ENCODE peak calls at places on chromosomes 2 and 18, in five cellular contexts. One of them, this sample, is unnamed.

GRCh38 chr18:38698108-38698507 is 1132.5 kb upstream of the CELF4 start:
- DNase-seq in ascending aorta: no peak
- DNase-seq in effector memory CD4-positive, alpha-beta T cell: no peak
- DNase-seq in heart left ventricle: no peak
- DNase-seq in CD4-positive, alpha-beta T cell: no peak
- DNase-seq in this sample: no peak

GRCh38 chr18:76451475-76452331 is 43.3 kb downstream of the ZNF516 start:
- DNase-seq in CD4-positive, alpha-beta T cell: no peak
- DNase-seq in effector memory CD4-positive, alpha-beta T cell: no peak
- DNase-seq in heart left ventricle: peak; percentile 32
- DNase-seq in ascending aorta: peak; percentile 62
- DNase-seq in this sample: no peak

GRCh38 chr2:64595397-64596160 is 58.1 kb downstream of the SERTAD2 start:
- DNase-seq in heart left ventricle: no peak
- DNase-seq in ascending aorta: no peak
- DNase-seq in CD4-positive, alpha-beta T cell: no peak
- DNase-seq in effector memory CD4-positive, alpha-beta T cell: no peak
- DNase-seq in this sample: no peak

GRCh38 chr18:64409511-64409910 is 260.6 kb upstream of the LINC00305 start:
- DNase-seq in effector memory CD4-positive, alpha-beta T cell: no peak
- DNase-seq in ascending aorta: no peak
- DNase-seq in heart left ventricle: no peak
- DNase-seq in CD4-positive, alpha-beta T cell: no peak
- DNase-seq in this sample: no peak

GRCh38 chr2:75199428-75200011 is at the start of gene TACR1:
- DNase-seq in effector memory CD4-positive, alpha-beta T cell: peak; percentile 21
- DNase-seq in ascending aorta: peak; percentile 83
- DNase-seq in CD4-positive, alpha-beta T cell: peak; percentile 14
- DNase-seq in heart left ventricle: peak; percentile 80
- DNase-seq in this sample: peak; percentile 41

GRCh38 chr18:49193252-49193651 is 242.5 kb upstream of the SMAD7 start:
- DNase-seq in heart left ventricle: no peak
- DNase-seq in CD4-positive, alpha-beta T cell: no peak
- DNase-seq in ascending aorta: no peak
- DNase-seq in effector memory CD4-positive, alpha-beta T cell: no peak
- DNase-seq in this sample: no peak

GRCh38 chr2:42928692-42929576 is 136.6 kb upstream of the HAAO start:
- DNase-seq in ascending aorta: no peak
- DNase-seq in CD4-positive, alpha-beta T cell: no peak
- DNase-seq in effector memory CD4-positive, alpha-beta T cell: no peak
- DNase-seq in heart left ventricle: peak; percentile 55
- DNase-seq in this sample: no peak

GRCh38 chr2:10931710-10932255 is 20.0 kb downstream of the KCNF1 start:
- DNase-seq in CD4-positive, alpha-beta T cell: no peak
- DNase-seq in heart left ventricle: peak; percentile 51
- DNase-seq in ascending aorta: no peak
- DNase-seq in effector memory CD4-positive, alpha-beta T cell: no peak
- DNase-seq in this sample: no peak

GRCh38 chr2:159484537-159484936 is 131.8 kb downstream of the BAZ2B start:
- DNase-seq in heart left ventricle: no peak
- DNase-seq in effector memory CD4-positive, alpha-beta T cell: no peak
- DNase-seq in ascending aorta: no peak
- DNase-seq in CD4-positive, alpha-beta T cell: no peak
- DNase-seq in this sample: no peak

GRCh38 chr2:183035298-183035953 is 2.8 kb downstream of the NCKAP1 start:
- DNase-seq in ascending aorta: no peak
- DNase-seq in heart left ventricle: no peak
- DNase-seq in effector memory CD4-positive, alpha-beta T cell: no peak
- DNase-seq in CD4-positive, alpha-beta T cell: no peak
- DNase-seq in this sample: no peak

GRCh38 chr18:36610716-36611115 is 218.1 kb downstream of the TPGS2 start:
- DNase-seq in heart left ventricle: no peak
- DNase-seq in effector memory CD4-positive, alpha-beta T cell: no peak
- DNase-seq in ascending aorta: no peak
- DNase-seq in CD4-positive, alpha-beta T cell: no peak
- DNase-seq in this sample: no peak

GRCh38 chr2:217802261-217802660 is 200.5 kb downstream of the TNS1 start:
- DNase-seq in heart left ventricle: peak; percentile 51
- DNase-seq in CD4-positive, alpha-beta T cell: no peak
- DNase-seq in effector memory CD4-positive, alpha-beta T cell: no peak
- DNase-seq in ascending aorta: peak; percentile 51
- DNase-seq in this sample: no peak

GRCh38 chr2:228407821-228408220 is 226.3 kb upstream of the SPHKAP start:
- DNase-seq in ascending aorta: no peak
- DNase-seq in effector memory CD4-positive, alpha-beta T cell: no peak
- DNase-seq in heart left ventricle: no peak
- DNase-seq in CD4-positive, alpha-beta T cell: no peak
- DNase-seq in this sample: no peak

GRCh38 chr2:228410051-228410450 is 228.6 kb upstream of the SPHKAP start:
- DNase-seq in CD4-positive, alpha-beta T cell: no peak
- DNase-seq in ascending aorta: no peak
- DNase-seq in effector memory CD4-positive, alpha-beta T cell: no peak
- DNase-seq in heart left ventricle: no peak
- DNase-seq in this sample: no peak

GRCh38 chr2:228408529-228409227 is 227.2 kb upstream of the SPHKAP start:
- DNase-seq in heart left ventricle: no peak
- DNase-seq in CD4-positive, alpha-beta T cell: no peak
- DNase-seq in effector memory CD4-positive, alpha-beta T cell: no peak
- DNase-seq in ascending aorta: no peak
- DNase-seq in this sample: no peak

DNA sequence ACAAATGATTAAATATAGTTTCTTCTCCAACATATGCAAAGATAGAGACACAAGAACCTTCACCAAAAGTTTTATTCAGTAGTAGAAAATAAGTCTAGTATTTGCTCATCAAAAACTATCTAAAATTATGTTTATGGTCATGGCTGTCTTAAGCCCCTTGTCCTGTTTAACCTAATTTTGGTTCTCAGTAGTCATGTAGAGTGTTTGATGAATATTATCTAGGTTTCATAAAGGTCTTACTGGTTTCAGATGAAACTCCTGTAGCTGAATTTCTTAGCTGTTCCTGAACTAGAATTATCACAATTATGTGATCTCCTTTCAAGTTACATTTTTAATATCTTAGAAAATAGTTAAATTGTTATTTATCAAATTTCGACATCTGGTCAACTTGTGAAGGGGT is 228.0 kb upstream of the SPHKAP start:
- DNase-seq in CD4-positive, alpha-beta T cell: no peak
- DNase-seq in ascending aorta: no peak
- DNase-seq in effector memory CD4-positive, alpha-beta T cell: no peak
- DNase-seq in heart left ventricle: no peak
- DNase-seq in this sample: no peak
- H3K9me3 ChIP-seq in CD4-positive, alpha-beta T cell: no peaks in the 10 kb centered on the region
- H3K9me3 ChIP-seq in ascending aorta: no peaks in the 10 kb centered on the region
- H3K9me3 ChIP-seq in effector memory CD4-positive, alpha-beta T cell: no peaks in the 10 kb centered on the region
- H3K9me3 ChIP-seq in heart left ventricle: no peaks in the 10 kb centered on the region
- H3K9me3 ChIP-seq in this sample: no peaks in the 10 kb centered on the region

DNA sequence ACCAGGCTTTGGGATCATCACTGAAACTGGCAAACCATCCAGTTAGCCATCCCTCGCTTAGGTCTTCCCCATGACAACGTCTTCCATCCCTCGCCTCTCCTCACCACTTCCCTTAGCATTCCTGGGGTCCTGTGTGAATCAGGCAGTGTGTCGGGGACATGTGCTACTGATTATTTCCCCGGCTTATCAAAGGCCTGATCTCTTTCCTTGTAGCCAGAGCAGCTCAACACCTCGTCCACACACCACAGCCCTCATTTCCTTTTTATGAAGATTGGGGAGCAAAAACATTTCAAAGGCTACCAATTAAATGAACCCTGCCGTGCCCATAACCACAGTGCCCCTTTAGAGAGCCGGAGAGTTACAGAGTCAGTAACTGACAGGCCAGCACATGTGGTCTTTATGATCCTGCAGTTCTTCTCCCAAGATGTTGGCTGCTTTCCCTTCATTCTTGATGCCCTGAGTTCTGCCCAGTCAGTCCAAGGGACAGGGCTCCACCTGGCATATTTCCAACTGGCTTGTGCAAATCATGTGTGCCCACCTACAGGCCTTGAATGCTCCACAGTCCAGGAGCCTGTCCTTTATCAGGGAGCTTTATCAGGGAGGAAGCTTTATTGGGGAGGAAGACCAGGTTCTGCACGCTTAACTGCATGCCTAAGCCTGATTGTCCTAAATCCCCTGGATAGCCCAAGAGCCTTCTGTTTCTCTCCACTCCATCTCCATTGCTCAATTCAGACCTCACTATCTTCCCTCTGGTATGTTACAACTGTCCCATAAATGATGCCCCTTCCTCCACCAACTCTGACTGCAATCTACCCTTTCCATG is 343.1 kb downstream of the CYRIA start:
- DNase-seq in effector memory CD4-positive, alpha-beta T cell: no peak
- DNase-seq in heart left ventricle: no peak
- DNase-seq in ascending aorta: no peak
- DNase-seq in CD4-positive, alpha-beta T cell: no peak
- DNase-seq in this sample: no peak
- H3K9me3 ChIP-seq in effector memory CD4-positive, alpha-beta T cell: no peaks in the 10 kb centered on the region
- H3K9me3 ChIP-seq in heart left ventricle: no peaks in the 10 kb centered on the region
- H3K9me3 ChIP-seq in ascending aorta: no peaks in the 10 kb centered on the region
- H3K9me3 ChIP-seq in CD4-positive, alpha-beta T cell: no peaks in the 10 kb centered on the region
- H3K9me3 ChIP-seq in this sample: no peaks in the 10 kb centered on the region

DNA sequence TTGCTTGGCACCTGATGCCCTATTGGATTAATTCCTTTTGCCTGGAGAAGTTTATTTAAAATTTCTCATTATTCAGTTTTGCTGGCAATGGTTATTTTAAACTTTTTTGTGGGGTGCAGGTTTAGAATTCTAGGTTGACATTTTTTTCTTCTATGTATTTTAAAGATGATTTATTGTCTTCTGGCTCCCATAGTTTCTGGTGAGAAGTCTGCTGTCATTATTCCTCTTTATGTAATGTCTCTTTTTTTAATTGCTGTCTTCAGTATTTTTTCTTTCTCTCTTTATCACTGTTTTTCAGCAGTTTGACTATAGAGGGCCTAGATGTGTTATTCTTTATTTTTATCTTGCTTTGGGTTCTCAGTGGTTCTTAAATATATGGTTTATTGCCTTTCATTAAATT is 182.2 kb upstream of the STON1 start:
- DNase-seq in CD4-positive, alpha-beta T cell: no peak
- DNase-seq in heart left ventricle: no peak
- DNase-seq in ascending aorta: no peak
- DNase-seq in effector memory CD4-positive, alpha-beta T cell: no peak
- DNase-seq in this sample: no peak
- H3K9me3 ChIP-seq in CD4-positive, alpha-beta T cell: peaks cover 19% of the 10 kb centered on the region
- H3K9me3 ChIP-seq in heart left ventricle: peaks cover 22% of the 10 kb centered on the region
- H3K9me3 ChIP-seq in ascending aorta: peaks cover 18% of the 10 kb centered on the region
- H3K9me3 ChIP-seq in effector memory CD4-positive, alpha-beta T cell: no peaks in the 10 kb centered on the region
- H3K9me3 ChIP-seq in this sample: peaks cover 5% of the 10 kb centered on the region

GRCh38 chr2:16067037-16067406 is 126.7 kb downstream of the MYCN start:
- DNase-seq in heart left ventricle: no peak
- DNase-seq in ascending aorta: no peak
- DNase-seq in effector memory CD4-positive, alpha-beta T cell: no peak
- DNase-seq in CD4-positive, alpha-beta T cell: no peak
- DNase-seq in this sample: no peak

GRCh38 chr2:16069663-16069932 is 129.2 kb downstream of the MYCN start:
- DNase-seq in CD4-positive, alpha-beta T cell: no peak
- DNase-seq in ascending aorta: no peak
- DNase-seq in effector memory CD4-positive, alpha-beta T cell: no peak
- DNase-seq in heart left ventricle: no peak
- DNase-seq in this sample: no peak

GRCh38 chr2:16068233-16068940 is 128.0 kb downstream of the MYCN start:
- DNase-seq in ascending aorta: no peak
- DNase-seq in effector memory CD4-positive, alpha-beta T cell: no peak
- DNase-seq in heart left ventricle: no peak
- DNase-seq in CD4-positive, alpha-beta T cell: no peak
- DNase-seq in this sample: no peak

GRCh38 chr2:16066261-16067036 is 126.1 kb downstream of the MYCN start:
- DNase-seq in ascending aorta: no peak
- DNase-seq in effector memory CD4-positive, alpha-beta T cell: no peak
- DNase-seq in CD4-positive, alpha-beta T cell: no peak
- DNase-seq in heart left ventricle: no peak
- DNase-seq in this sample: no peak

GRCh38 chr2:16067444-16068232 is 127.3 kb downstream of the MYCN start:
- DNase-seq in effector memory CD4-positive, alpha-beta T cell: no peak
- DNase-seq in ascending aorta: no peak
- DNase-seq in CD4-positive, alpha-beta T cell: no peak
- DNase-seq in heart left ventricle: no peak
- DNase-seq in this sample: no peak
- H3K9me3 ChIP-seq in effector memory CD4-positive, alpha-beta T cell: no peaks in the 10 kb centered on the region
- H3K9me3 ChIP-seq in ascending aorta: peaks cover 3% of the 10 kb centered on the region
- H3K9me3 ChIP-seq in CD4-positive, alpha-beta T cell: peaks cover 15% of the 10 kb centered on the region
- H3K9me3 ChIP-seq in heart left ventricle: no peaks in the 10 kb centered on the region
- H3K9me3 ChIP-seq in this sample: no peaks in the 10 kb centered on the region

This sample was measured in T-helper 17 cell.